ENCODE peak calls at places on chromosome 7, in seven cellular contexts. O is mucosa of gallbladder, T is mucosa of descending colon, W is GM20000, B is left ventricle myocardium inferior, L is progenitor cell of endocrine pancreas, C is foreskin keratinocyte. V is an unnamed sample.

GRCh38 chr7:86257894-86258293 is 385.8 kb upstream of the GRM3 start:
- DNase-seq in O (no peak), T (no peak), W (no peak), B (no peak), L (no peak), C (no peak), V (no peak)

GRCh38 chr7:144812379-144813283 is 23.2 kb downstream of the TPK1 start:
- DNase-seq in O (no peak), T (no peak), W (peak), B (no peak), L (no peak), C (no peak), V (peak)

GRCh38 chr7:124840435-124840834 is 74.8 kb upstream of the GPR37 start:
- DNase-seq in O (no peak), T (no peak), W (no peak), B (no peak), L (no peak), C (no peak), V (no peak)

GRCh38 chr7:29764227-29764626 is 42.1 kb upstream of the WIPF3 start:
- DNase-seq in O (no peak), T (peak), W (no peak), B (no peak), L (no peak), C (no peak), V (no peak)

GRCh38 chr7:88985309-88985708 is 189.8 kb upstream of the TEX47 start:
- DNase-seq in O (no peak), T (no peak), W (no peak), B (no peak), L (no peak), C (no peak), V (no peak)

GRCh38 chr7:155533120-155533826 is 13.1 kb downstream of the CNPY1 start:
- DNase-seq in O (no peak), T (no peak), W (no peak), B (no peak), L (no peak), C (no peak), V (no peak)

GRCh38 chr7:43847496-43847895 is 21.8 kb downstream of the MRPS24 start:
- DNase-seq in O (no peak), T (no peak), W (no peak), B (no peak), L (no peak), C (no peak), V (no peak)

GRCh38 chr7:153584132-153584531 is 468.1 kb upstream of the DPP6 start:
- DNase-seq in O (no peak), T (no peak), W (no peak), B (no peak), L (no peak), C (no peak), V (no peak)

GRCh38 chr7:74051629-74052410 is 23.8 kb downstream of the ELN start:
- DNase-seq in O (no peak), T (peak), W (no peak), B (no peak), L (peak), C (no peak), V (no peak)

GRCh38 chr7:106915873-106916272 is 50.8 kb downstream of the PIK3CG start:
- DNase-seq in O (no peak), T (no peak), W (peak), B (no peak), L (no peak), C (no peak), V (no peak)

GRCh38 chr7:123770378-123770777 is 21.6 kb upstream of the WASL start:
- DNase-seq in O (no peak), T (no peak), W (peak), B (no peak), L (no peak), C (peak), V (peak)

GRCh38 chr7:128361463-128362441 is at the start of gene PRRT4:
- DNase-seq in O (no peak), T (peak), W (peak), B (peak), L (peak), C (no peak), V (peak)

GRCh38 chr7:157418204-157419029 is 81.6 kb downstream of the DNAJB6 start:
- DNase-seq in O (no peak), T (no peak), W (no peak), B (no peak), L (no peak), C (no peak), V (no peak)

GRCh38 chr7:27784399-27785053 is 44.6 kb downstream of the TAX1BP1 start:
- DNase-seq in O (no peak), T (peak), W (peak), B (no peak), L (no peak), C (peak), V (peak)

GRCh38 chr7:120805636-120806388 is 52.1 kb downstream of the TSPAN12 start:
- DNase-seq in O (peak), T (peak), W (peak), B (no peak), L (peak), C (peak), V (peak)

GRCh38 chr7:72706521-72706920 is 121.5 kb downstream of the TYW1B start:
- DNase-seq in O (no peak), T (no peak), W (no peak), B (no peak), L (no peak), C (no peak), V (no peak)

GRCh38 chr7:47188653-47189315 is 393.1 kb downstream of the TNS3 start:
- DNase-seq in O (no peak), T (no peak), W (no peak), B (no peak), L (no peak), C (no peak), V (no peak)

GRCh38 chr7:27146491-27147210 is 923 bp downstream of the HOXA6 start:
- DNase-seq in O (no peak), T (peak), W (no peak), B (no peak), L (no peak), C (peak), V (no peak)

GRCh38 chr7:47495269-47495875 is 86.5 kb downstream of the TNS3 start:
- DNase-seq in O (no peak), T (no peak), W (no peak), B (no peak), L (no peak), C (no peak), V (no peak)

GRCh38 chr7:8597565-8597964 is 164.2 kb downstream of the NXPH1 start:
- DNase-seq in O (no peak), T (no peak), W (no peak), B (no peak), L (no peak), C (no peak), V (no peak)

GRCh38 chr7:369981-370621 is 80.1 kb downstream of the FOXL3 start:
- DNase-seq in O (no peak), T (no peak), W (no peak), B (peak), L (no peak), C (peak), V (no peak)

GRCh38 chr7:114660007-114660406 is 245.4 kb downstream of the FOXP2 start:
- DNase-seq in O (no peak), T (no peak), W (no peak), B (no peak), L (no peak), C (no peak), V (no peak)

GRCh38 chr7:39153647-39154046 is 175.9 kb downstream of the POU6F2 start:
- DNase-seq in O (no peak), T (no peak), W (no peak), B (no peak), L (no peak), C (no peak), V (no peak)

GRCh38 chr7:97022451-97023306 is 2.0 kb downstream of the DLX5 start:
- DNase-seq in O (no peak), T (no peak), W (no peak), B (no peak), L (no peak), C (peak), V (no peak)

GRCh38 chr7:155669717-155670505 is 25.4 kb downstream of the RBM33 start:
- DNase-seq in O (no peak), T (no peak), W (no peak), B (no peak), L (no peak), C (no peak), V (no peak)

GRCh38 chr7:91019686-91020385 is 244.4 kb upstream of the FZD1 start:
- DNase-seq in O (no peak), T (no peak), W (no peak), B (no peak), L (no peak), C (no peak), V (no peak)

GRCh38 chr7:96237040-96237439 is 84.9 kb downstream of the SLC25A13 start:
- DNase-seq in O (no peak), T (no peak), W (no peak), B (no peak), L (no peak), C (no peak), V (no peak)

GRCh38 chr7:142111509-142111908 is at the start of gene MGAM2:
- DNase-seq in O (no peak), T (peak), W (no peak), B (no peak), L (no peak), C (no peak), V (no peak)

GRCh38 chr7:28729685-28730084 is 228.4 kb downstream of the TRIL start:
- DNase-seq in O (no peak), T (no peak), W (no peak), B (no peak), L (no peak), C (no peak), V (no peak)

GRCh38 chr7:107029061-107029763 is 15.3 kb upstream of the PRKAR2B start:
- DNase-seq in O (no peak), T (no peak), W (no peak), B (no peak), L (no peak), C (peak), V (no peak)

GRCh38 chr7:104113788-104114187 is 94.0 kb downstream of the ORC5 start:
- DNase-seq in O (no peak), T (no peak), W (no peak), B (no peak), L (no peak), C (no peak), V (no peak)

GRCh38 chr7:72674394-72674793 is 153.6 kb downstream of the TYW1B start:
- DNase-seq in O (no peak), T (no peak), W (no peak), B (no peak), L (no peak), C (peak), V (no peak)

GRCh38 chr7:80584778-80585177 is 53.7 kb upstream of the CD36 start:
- DNase-seq in O (no peak), T (no peak), W (no peak), B (no peak), L (no peak), C (peak), V (no peak)

GRCh38 chr7:143882020-143882610 is 19.9 kb downstream of the TCAF1 start:
- DNase-seq in O (peak), T (no peak), W (peak), B (peak), L (peak), C (peak), V (no peak)

GRCh38 chr7:30451539-30452277 is 26.9 kb downstream of the NOD1 start:
- DNase-seq in O (no peak), T (no peak), W (no peak), B (no peak), L (no peak), C (no peak), V (no peak)

GRCh38 chr7:68414631-68415425 is 1183.4 kb upstream of the AUTS2 start:
- DNase-seq in O (no peak), T (no peak), W (no peak), B (no peak), L (no peak), C (no peak), V (no peak)

GRCh38 chr7:101820703-101821102 is 3.3 kb downstream of the CUX1 start:
- DNase-seq in O (no peak), T (no peak), W (no peak), B (no peak), L (no peak), C (no peak), V (no peak)

V was measured in germinal center.